ENCODE peak calls at places on chromosomes 7 and 10, in ten cellular contexts. One of them, this sample, is unnamed.

GRCh38 chr10:86335831-86336230 is 30.8 kb downstream of the GRID1 start:
- DNase-seq in HAP-1: no peak
- DNase-seq in fibroblast of pulmonary artery: no peak
- DNase-seq in aorta: no peak
- DNase-seq in BJ: no peak
- DNase-seq in Panc1: no peak
- DNase-seq in cardiac fibroblast: no peak
- DNase-seq in A549: no peak
- DNase-seq in bronchial epithelial cell: no peak
- DNase-seq in SJSA1: no peak
- DNase-seq in this sample: no peak

GRCh38 chr7:42479452-42480303 is 242.7 kb upstream of the GLI3 start:
- DNase-seq in SJSA1: peak; percentile 9
- DNase-seq in fibroblast of pulmonary artery: no peak
- DNase-seq in HAP-1: no peak
- DNase-seq in Panc1: no peak
- DNase-seq in cardiac fibroblast: peak; percentile 36
- DNase-seq in aorta: no peak
- DNase-seq in bronchial epithelial cell: peak; percentile 61
- DNase-seq in BJ: peak; percentile 14
- DNase-seq in A549: no peak
- DNase-seq in this sample: no peak

GRCh38 chr10:93435061-93435491 is 47.1 kb downstream of the MYOF start:
- DNase-seq in SJSA1: no peak
- DNase-seq in cardiac fibroblast: no peak
- DNase-seq in Panc1: no peak
- DNase-seq in HAP-1: no peak
- DNase-seq in aorta: no peak
- DNase-seq in fibroblast of pulmonary artery: no peak
- DNase-seq in bronchial epithelial cell: peak; percentile 26
- DNase-seq in A549: no peak
- DNase-seq in BJ: no peak
- DNase-seq in this sample: peak; percentile 61

GRCh38 chr10:132528064-132528800 is 9.4 kb upstream of the INPP5A start:
- DNase-seq in fibroblast of pulmonary artery: no peak
- DNase-seq in SJSA1: no peak
- DNase-seq in BJ: no peak
- DNase-seq in A549: no peak
- DNase-seq in Panc1: no peak
- DNase-seq in cardiac fibroblast: peak; percentile 58
- DNase-seq in bronchial epithelial cell: no peak
- DNase-seq in aorta: peak; percentile 30
- DNase-seq in HAP-1: no peak
- DNase-seq in this sample: no peak

GRCh38 chr7:102451371-102452054 is 13.2 kb downstream of the ALKBH4 start:
- DNase-seq in fibroblast of pulmonary artery: no peak
- DNase-seq in A549: no peak
- DNase-seq in aorta: no peak
- DNase-seq in bronchial epithelial cell: peak; percentile 48
- DNase-seq in BJ: no peak
- DNase-seq in SJSA1: no peak
- DNase-seq in Panc1: no peak
- DNase-seq in HAP-1: no peak
- DNase-seq in cardiac fibroblast: no peak
- DNase-seq in this sample: no peak

GRCh38 chr7:81956520-81956919 is 186.7 kb upstream of the HGF start:
- DNase-seq in bronchial epithelial cell: peak; percentile 17
- DNase-seq in HAP-1: peak; percentile 60
- DNase-seq in Panc1: peak; percentile 18
- DNase-seq in aorta: no peak
- DNase-seq in fibroblast of pulmonary artery: peak; percentile 85
- DNase-seq in A549: peak; percentile 5
- DNase-seq in cardiac fibroblast: peak; percentile 84
- DNase-seq in SJSA1: peak; percentile 9
- DNase-seq in BJ: no peak
- DNase-seq in this sample: no peak

GRCh38 chr10:17209931-17210330 is 8.5 kb upstream of the TRDMT1 start:
- DNase-seq in bronchial epithelial cell: no peak
- DNase-seq in Panc1: no peak
- DNase-seq in HAP-1: no peak
- DNase-seq in fibroblast of pulmonary artery: peak; percentile 35
- DNase-seq in BJ: no peak
- DNase-seq in cardiac fibroblast: peak; percentile 68
- DNase-seq in SJSA1: no peak
- DNase-seq in A549: no peak
- DNase-seq in aorta: no peak
- DNase-seq in this sample: no peak

GRCh38 chr10:132374612-132375011 is 22.4 kb upstream of the PWWP2B start:
- DNase-seq in HAP-1: no peak
- DNase-seq in aorta: no peak
- DNase-seq in fibroblast of pulmonary artery: no peak
- DNase-seq in bronchial epithelial cell: no peak
- DNase-seq in cardiac fibroblast: no peak
- DNase-seq in BJ: no peak
- DNase-seq in Panc1: no peak
- DNase-seq in SJSA1: no peak
- DNase-seq in A549: no peak
- DNase-seq in this sample: peak; percentile 55

GRCh38 chr10:119355930-119356329 is 148.6 kb downstream of the GRK5 start:
- DNase-seq in Panc1: no peak
- DNase-seq in bronchial epithelial cell: peak; percentile 4
- DNase-seq in HAP-1: no peak
- DNase-seq in BJ: no peak
- DNase-seq in cardiac fibroblast: peak; percentile 46
- DNase-seq in fibroblast of pulmonary artery: no peak
- DNase-seq in A549: no peak
- DNase-seq in aorta: no peak
- DNase-seq in SJSA1: no peak
- DNase-seq in this sample: no peak

GRCh38 chr7:96526492-96526891 is 183.2 kb downstream of the SEM1 start:
- DNase-seq in bronchial epithelial cell: no peak
- DNase-seq in cardiac fibroblast: no peak
- DNase-seq in SJSA1: no peak
- DNase-seq in fibroblast of pulmonary artery: no peak
- DNase-seq in Panc1: no peak
- DNase-seq in A549: no peak
- DNase-seq in BJ: no peak
- DNase-seq in aorta: no peak
- DNase-seq in HAP-1: no peak
- DNase-seq in this sample: no peak

GRCh38 chr10:118840071-118840775 is 85.5 kb upstream of the CACUL1 start:
- DNase-seq in cardiac fibroblast: peak; percentile 73
- DNase-seq in A549: no peak
- DNase-seq in aorta: peak; percentile 57
- DNase-seq in fibroblast of pulmonary artery: peak; percentile 35
- DNase-seq in SJSA1: no peak
- DNase-seq in HAP-1: no peak
- DNase-seq in Panc1: no peak
- DNase-seq in BJ: no peak
- DNase-seq in bronchial epithelial cell: peak; percentile 96
- DNase-seq in this sample: no peak

DNA sequence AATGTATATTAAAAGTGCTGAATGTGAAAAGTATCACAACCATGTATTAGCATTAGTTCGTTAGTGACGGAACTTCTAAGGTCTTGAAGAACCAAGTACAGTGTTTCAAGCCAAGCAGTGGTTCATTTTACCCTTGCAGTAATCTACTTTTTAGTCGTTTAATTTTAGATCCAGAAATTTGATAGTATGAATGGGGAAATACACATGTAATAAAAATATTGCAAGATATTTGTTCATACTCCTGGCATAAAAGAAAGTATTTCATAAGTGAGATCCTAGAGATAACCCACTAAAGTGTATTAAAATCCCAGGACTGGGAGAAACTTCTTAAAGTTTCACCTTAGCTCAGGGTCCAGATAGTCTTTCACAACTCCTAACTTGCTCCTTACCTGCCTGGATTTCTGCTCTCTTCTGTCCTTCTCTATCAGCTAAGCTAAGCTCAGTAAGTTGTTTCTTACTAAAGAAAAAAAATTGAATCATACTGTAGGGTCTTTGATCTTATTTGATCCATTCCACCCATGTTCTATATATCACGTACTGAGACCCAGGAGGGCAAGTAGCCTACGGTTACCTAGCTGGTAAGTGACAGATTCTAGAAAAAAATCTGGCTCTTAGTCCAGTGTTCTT is 1.5 kb downstream of the BCAP29 start:
- DNase-seq in aorta: no peak
- DNase-seq in Panc1: no peak
- DNase-seq in A549: no peak
- DNase-seq in SJSA1: no peak
- DNase-seq in BJ: no peak
- DNase-seq in HAP-1: no peak
- DNase-seq in bronchial epithelial cell: peak; percentile 10
- DNase-seq in fibroblast of pulmonary artery: no peak
- DNase-seq in cardiac fibroblast: no peak
- DNase-seq in this sample: no peak
- H3K4me3 ChIP-seq in aorta: peak overlapping the region; percentile 99
- H3K4me3 ChIP-seq in Panc1: peak overlapping the region; percentile 94
- H3K4me3 ChIP-seq in A549: peak overlapping the region; percentile 71
- H3K4me3 ChIP-seq in SJSA1: peak overlapping the region; percentile 97
- H3K4me3 ChIP-seq in BJ: no peak overlapping the region
- H3K4me3 ChIP-seq in HAP-1: no peak overlapping the region
- H3K4me3 ChIP-seq in bronchial epithelial cell: peak overlapping the region; percentile 74
- H3K4me3 ChIP-seq in fibroblast of pulmonary artery: peak overlapping the region; percentile 87
- H3K4me3 ChIP-seq in cardiac fibroblast: peak overlapping the region; percentile 80
- H3K4me3 ChIP-seq in this sample: peak overlapping the region; percentile 72

DNA sequence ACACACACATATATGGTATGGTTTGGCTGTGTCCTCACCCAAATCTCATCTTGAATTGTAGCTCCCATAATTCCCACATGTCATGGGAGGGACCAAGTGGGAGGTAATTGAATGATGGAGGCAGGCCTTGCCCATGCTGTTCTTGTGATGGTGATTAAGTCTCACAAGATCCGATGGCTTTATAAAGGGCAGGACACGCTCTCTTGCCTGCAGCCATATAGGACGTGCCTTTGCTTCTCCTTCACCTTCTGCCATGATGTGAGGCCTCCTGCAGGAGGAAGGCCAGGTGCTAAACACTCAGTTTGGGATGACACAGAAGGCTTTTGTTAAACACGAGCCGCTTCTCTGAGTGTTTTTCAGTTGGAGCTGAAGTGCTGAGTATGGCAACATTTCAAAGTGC is 205.3 kb upstream of the KLF6 start:
- DNase-seq in Panc1: no peak
- DNase-seq in HAP-1: no peak
- DNase-seq in bronchial epithelial cell: no peak
- DNase-seq in BJ: no peak
- DNase-seq in fibroblast of pulmonary artery: no peak
- DNase-seq in aorta: no peak
- DNase-seq in cardiac fibroblast: no peak
- DNase-seq in SJSA1: no peak
- DNase-seq in A549: no peak
- DNase-seq in this sample: no peak
- H3K4me3 ChIP-seq in Panc1: no peak overlapping the region
- H3K4me3 ChIP-seq in HAP-1: no peak overlapping the region
- H3K4me3 ChIP-seq in bronchial epithelial cell: no peak overlapping the region
- H3K4me3 ChIP-seq in BJ: no peak overlapping the region
- H3K4me3 ChIP-seq in fibroblast of pulmonary artery: no peak overlapping the region
- H3K4me3 ChIP-seq in aorta: no peak overlapping the region
- H3K4me3 ChIP-seq in cardiac fibroblast: no peak overlapping the region
- H3K4me3 ChIP-seq in SJSA1: no peak overlapping the region
- H3K4me3 ChIP-seq in A549: no peak overlapping the region
- H3K4me3 ChIP-seq in this sample: no peak overlapping the region

DNA sequence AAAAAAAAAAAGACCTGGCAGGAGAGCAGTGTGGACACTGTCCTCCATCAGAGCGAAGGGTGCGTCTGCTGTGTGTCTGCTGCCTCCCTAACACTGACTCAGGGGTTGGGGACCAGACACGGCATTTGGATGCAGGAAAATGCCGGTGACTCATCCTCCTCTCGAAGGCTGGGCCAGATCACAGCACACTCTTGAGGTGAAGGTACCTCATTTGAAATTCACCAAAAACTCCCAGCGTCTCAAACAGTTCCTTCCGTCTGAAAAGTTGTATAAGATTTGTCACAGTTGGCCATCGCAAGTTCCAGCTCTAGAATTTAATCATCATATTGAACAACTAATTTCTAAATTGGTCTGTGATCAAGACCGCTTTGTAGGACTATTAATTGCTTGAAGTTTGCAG is 118.1 kb upstream of the LYZL2 start:
- DNase-seq in BJ: no peak
- DNase-seq in fibroblast of pulmonary artery: peak; percentile 36
- DNase-seq in aorta: no peak
- DNase-seq in SJSA1: no peak
- DNase-seq in bronchial epithelial cell: peak; percentile 22
- DNase-seq in Panc1: no peak
- DNase-seq in HAP-1: no peak
- DNase-seq in cardiac fibroblast: peak; percentile 53
- DNase-seq in A549: no peak
- DNase-seq in this sample: no peak
- H3K4me3 ChIP-seq in BJ: no peak overlapping the region
- H3K4me3 ChIP-seq in fibroblast of pulmonary artery: no peak overlapping the region
- H3K4me3 ChIP-seq in aorta: no peak overlapping the region
- H3K4me3 ChIP-seq in SJSA1: no peak overlapping the region
- H3K4me3 ChIP-seq in bronchial epithelial cell: no peak overlapping the region
- H3K4me3 ChIP-seq in Panc1: no peak overlapping the region
- H3K4me3 ChIP-seq in HAP-1: no peak overlapping the region
- H3K4me3 ChIP-seq in cardiac fibroblast: no peak overlapping the region
- H3K4me3 ChIP-seq in A549: no peak overlapping the region
- H3K4me3 ChIP-seq in this sample: no peak overlapping the region

GRCh38 chr7:94393251-94393758 is 1.4 kb upstream of the COL1A2 start:
- DNase-seq in cardiac fibroblast: peak; percentile 62
- DNase-seq in A549: no peak
- DNase-seq in fibroblast of pulmonary artery: no peak
- DNase-seq in HAP-1: no peak
- DNase-seq in BJ: no peak
- DNase-seq in bronchial epithelial cell: no peak
- DNase-seq in SJSA1: peak; percentile 44
- DNase-seq in Panc1: no peak
- DNase-seq in aorta: peak; percentile 72
- DNase-seq in this sample: no peak

GRCh38 chr7:94392391-94392782 is 2.3 kb upstream of the COL1A2 start:
- DNase-seq in BJ: no peak
- DNase-seq in Panc1: no peak
- DNase-seq in fibroblast of pulmonary artery: no peak
- DNase-seq in A549: no peak
- DNase-seq in HAP-1: no peak
- DNase-seq in bronchial epithelial cell: no peak
- DNase-seq in aorta: no peak
- DNase-seq in SJSA1: no peak
- DNase-seq in cardiac fibroblast: peak; percentile 60
- DNase-seq in this sample: no peak

GRCh38 chr7:94386416-94386815 is 8.3 kb upstream of the COL1A2 start:
- DNase-seq in HAP-1: no peak
- DNase-seq in cardiac fibroblast: no peak
- DNase-seq in fibroblast of pulmonary artery: no peak
- DNase-seq in BJ: no peak
- DNase-seq in Panc1: no peak
- DNase-seq in bronchial epithelial cell: no peak
- DNase-seq in SJSA1: no peak
- DNase-seq in aorta: no peak
- DNase-seq in A549: no peak
- DNase-seq in this sample: no peak

GRCh38 chr7:94391716-94392390 is 2.8 kb upstream of the COL1A2 start:
- DNase-seq in SJSA1: peak; percentile 74
- DNase-seq in HAP-1: no peak
- DNase-seq in BJ: peak; percentile 60
- DNase-seq in Panc1: no peak
- DNase-seq in bronchial epithelial cell: no peak
- DNase-seq in aorta: peak; percentile 77
- DNase-seq in cardiac fibroblast: peak; percentile 89
- DNase-seq in fibroblast of pulmonary artery: peak; percentile 83
- DNase-seq in A549: no peak
- DNase-seq in this sample: no peak

GRCh38 chr7:94389381-94389780 is 5.3 kb upstream of the COL1A2 start:
- DNase-seq in HAP-1: no peak
- DNase-seq in SJSA1: no peak
- DNase-seq in aorta: no peak
- DNase-seq in cardiac fibroblast: peak; percentile 44
- DNase-seq in A549: no peak
- DNase-seq in fibroblast of pulmonary artery: no peak
- DNase-seq in BJ: no peak
- DNase-seq in bronchial epithelial cell: peak; percentile 17
- DNase-seq in Panc1: no peak
- DNase-seq in this sample: no peak
- H3K4me3 ChIP-seq in HAP-1: no peak overlapping the region
- H3K4me3 ChIP-seq in SJSA1: no peak overlapping the region
- H3K4me3 ChIP-seq in aorta: no peak overlapping the region
- H3K4me3 ChIP-seq in cardiac fibroblast: no peak overlapping the region
- H3K4me3 ChIP-seq in A549: no peak overlapping the region
- H3K4me3 ChIP-seq in fibroblast of pulmonary artery: no peak overlapping the region
- H3K4me3 ChIP-seq in BJ: no peak overlapping the region
- H3K4me3 ChIP-seq in bronchial epithelial cell: no peak overlapping the region
- H3K4me3 ChIP-seq in Panc1: no peak overlapping the region
- H3K4me3 ChIP-seq in this sample: no peak overlapping the region

This sample was measured in tibial artery.